ENCODE peak calls at places on chromosomes 4 and X, in four cellular contexts. J, A, E and H are unnamed samples.

GRCh38 chr4:184936071-184936470 is 82.2 kb upstream of the HELT start:
- DNase-seq in J (no peak), A (no peak), E (no peak), H (no peak)

GRCh38 chr4:100929135-100929534 is 411.3 kb upstream of the EMCN start:
- DNase-seq in E (no peak), A (no peak), J (no peak), H (peak)

GRCh38 chr4:154073107-154073817 is 284.4 kb upstream of the SFRP2 start:
- DNase-seq in E (no peak), A (peak), J (no peak), H (peak)

GRCh38 chrX:29090811-29091210 is 503.6 kb downstream of the IL1RAPL1 start:
- DNase-seq in J (no peak), A (peak), E (no peak), H (peak)

GRCh38 chr4:78584863-78585576 is 33.5 kb downstream of the ANXA3 start:
- DNase-seq in A (no peak), J (no peak), E (no peak), H (peak)

GRCh38 chr4:119659576-119659975 is 31.0 kb upstream of the PDE5A start:
- DNase-seq in J (no peak), E (no peak), A (peak), H (peak)

GRCh38 chr4:147580396-147580795 is 36.8 kb upstream of the TMEM184C start:
- DNase-seq in J (no peak), E (no peak), A (no peak), H (no peak)

GRCh38 chr4:157204634-157205244 is 15.8 kb upstream of the GRIA2 start:
- DNase-seq in A (no peak), E (no peak), J (no peak), H (peak)

GRCh38 chr4:38574559-38575333 is 89.3 kb upstream of the KLF3 start:
- DNase-seq in J (no peak), E (no peak), A (no peak), H (no peak)

GRCh38 chr4:113636877-113637276 is 124.7 kb downstream of the CAMK2D start:
- DNase-seq in A (peak), E (no peak), J (no peak), H (peak)

GRCh38 chrX:10327651-10328050 is 170.9 kb downstream of the CLCN4 start:
- DNase-seq in A (no peak), J (no peak), E (no peak), H (no peak)

GRCh38 chr4:109548655-109549054 is 11.4 kb upstream of the MCUB start:
- DNase-seq in E (peak), A (peak), J (no peak), H (peak)

GRCh38 chrX:70253377-70254062 is 6.5 kb downstream of the P2RY4 start:
- DNase-seq in E (no peak), J (no peak), A (no peak), H (no peak)

GRCh38 chrX:11244641-11245040 is 48.6 kb upstream of the AMELX start:
- DNase-seq in E (no peak), J (no peak), A (peak), H (peak)

GRCh38 chrX:71111141-71111843 is at the start of gene IL2RG:
- DNase-seq in A (no peak), E (no peak), J (peak), H (no peak)

GRCh38 chr4:8162625-8163024 is 4.0 kb upstream of the ABLIM2 start:
- DNase-seq in J (no peak), E (no peak), A (no peak), H (no peak)

GRCh38 chr4:95124906-95125504 is 367.2 kb downstream of the BMPR1B start:
- DNase-seq in A (peak), J (no peak), E (peak), H (peak)

GRCh38 chr4:108118505-108118904 is 50.2 kb downstream of the LEF1 start:
- DNase-seq in A (no peak), J (no peak), E (no peak), H (no peak)

GRCh38 chr4:118858779-118859178 is 22.9 kb upstream of the SEC24D start:
- DNase-seq in E (no peak), J (no peak), A (no peak), H (peak)

GRCh38 chr4:30768278-30768677 is 48.1 kb downstream of the PCDH7 start:
- DNase-seq in E (no peak), A (no peak), J (no peak), H (no peak)

GRCh38 chr4:173647902-173648301 is 117.9 kb upstream of the HAND2 start:
- DNase-seq in J (no peak), A (no peak), E (no peak), H (no peak)

GRCh38 chr4:186948361-186949291 is 225.0 kb upstream of the FAT1 start:
- DNase-seq in A (peak), E (no peak), J (no peak), H (no peak)
- TF ChIP-seq CTCF in A (peak), E (no peak), J (no peak), H (no peak)

GRCh38 chr4:168511780-168512467 is 15.1 kb downstream of the PALLD start:
- DNase-seq in J (no peak), A (no peak), E (no peak), H (no peak)
- H3K4me3 ChIP-seq in J (no peak), A (no peak), E (no peak), H (no peak)

DNA sequence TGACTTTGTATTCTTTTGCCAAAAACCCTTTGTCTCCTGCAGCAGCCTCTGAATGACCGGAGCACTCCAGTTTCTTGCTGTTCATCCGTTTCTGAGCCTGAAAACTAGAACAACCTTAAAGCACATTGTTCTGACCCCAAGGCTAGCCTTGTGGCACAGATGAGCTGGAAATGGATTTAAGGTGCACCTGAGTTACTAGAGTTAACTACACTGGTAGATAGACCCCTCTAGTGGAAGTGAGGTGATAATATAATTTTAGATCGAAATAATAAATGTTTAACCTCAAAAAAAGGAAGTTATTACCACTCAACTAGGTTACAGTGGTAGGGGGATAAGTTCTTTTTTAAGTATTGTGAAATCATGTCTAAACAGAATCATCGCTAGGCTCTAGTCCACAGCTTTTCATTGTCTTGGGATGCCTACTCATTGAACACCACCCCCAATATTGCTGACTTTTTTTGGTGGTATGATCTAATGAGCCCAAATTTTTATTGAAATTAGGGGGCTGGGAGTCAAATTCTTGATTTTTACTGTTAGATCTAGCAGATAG is 2.7 kb downstream of the PLS3 start:
- DNase-seq in E (no peak), A (no peak), J (no peak), H (peak)
- TF ChIP-seq CTCF in E (no peak), A (no peak), J (no peak), H (peak)

DNA sequence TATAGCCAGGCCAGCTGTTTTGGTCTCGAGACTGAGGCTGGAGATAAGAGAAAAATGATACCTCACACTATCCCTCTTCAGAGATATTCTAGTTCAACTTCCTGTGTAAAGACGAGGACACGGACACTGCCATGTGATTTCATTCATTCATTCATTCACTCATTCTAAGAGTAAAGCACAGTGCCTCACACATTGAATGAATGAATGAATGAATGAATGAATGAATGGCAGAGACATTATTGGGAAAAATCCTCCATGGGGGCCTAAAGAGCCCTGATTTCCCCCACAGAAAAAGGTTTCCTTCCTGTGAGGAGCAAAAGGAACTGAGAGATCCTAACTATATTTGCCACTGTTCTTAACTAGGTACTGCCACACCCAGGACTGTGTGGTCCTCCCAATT is 183.4 kb upstream of the MAP3K15 start:
- DNase-seq in A (no peak), E (no peak), J (no peak), H (no peak)
- H3K4me3 ChIP-seq in A (no peak), E (no peak), J (no peak), H (no peak)

DNA sequence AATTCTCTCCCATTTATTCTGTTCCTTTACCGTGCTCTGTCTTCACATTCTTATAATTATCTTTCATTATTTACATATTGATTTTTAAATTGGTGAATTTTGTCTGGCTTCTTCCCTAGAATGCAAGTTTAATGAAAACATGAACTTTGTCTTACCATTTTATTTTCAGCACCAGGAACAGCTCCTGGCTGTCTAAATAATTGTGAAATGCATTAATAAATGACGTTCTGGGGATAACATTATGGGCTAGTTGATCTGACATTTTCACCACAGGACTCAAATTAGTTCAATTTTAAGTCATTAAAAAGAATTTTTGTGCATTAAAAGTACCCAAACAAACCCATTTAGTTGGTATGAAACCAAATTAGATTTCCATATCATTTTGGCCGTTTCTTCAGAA is 97.5 kb downstream of the KCTD8 start:
- DNase-seq in A (no peak), E (no peak), J (no peak), H (no peak)
- TF ChIP-seq CTCF in A (no peak), E (no peak), J (no peak), H (no peak)

DNA sequence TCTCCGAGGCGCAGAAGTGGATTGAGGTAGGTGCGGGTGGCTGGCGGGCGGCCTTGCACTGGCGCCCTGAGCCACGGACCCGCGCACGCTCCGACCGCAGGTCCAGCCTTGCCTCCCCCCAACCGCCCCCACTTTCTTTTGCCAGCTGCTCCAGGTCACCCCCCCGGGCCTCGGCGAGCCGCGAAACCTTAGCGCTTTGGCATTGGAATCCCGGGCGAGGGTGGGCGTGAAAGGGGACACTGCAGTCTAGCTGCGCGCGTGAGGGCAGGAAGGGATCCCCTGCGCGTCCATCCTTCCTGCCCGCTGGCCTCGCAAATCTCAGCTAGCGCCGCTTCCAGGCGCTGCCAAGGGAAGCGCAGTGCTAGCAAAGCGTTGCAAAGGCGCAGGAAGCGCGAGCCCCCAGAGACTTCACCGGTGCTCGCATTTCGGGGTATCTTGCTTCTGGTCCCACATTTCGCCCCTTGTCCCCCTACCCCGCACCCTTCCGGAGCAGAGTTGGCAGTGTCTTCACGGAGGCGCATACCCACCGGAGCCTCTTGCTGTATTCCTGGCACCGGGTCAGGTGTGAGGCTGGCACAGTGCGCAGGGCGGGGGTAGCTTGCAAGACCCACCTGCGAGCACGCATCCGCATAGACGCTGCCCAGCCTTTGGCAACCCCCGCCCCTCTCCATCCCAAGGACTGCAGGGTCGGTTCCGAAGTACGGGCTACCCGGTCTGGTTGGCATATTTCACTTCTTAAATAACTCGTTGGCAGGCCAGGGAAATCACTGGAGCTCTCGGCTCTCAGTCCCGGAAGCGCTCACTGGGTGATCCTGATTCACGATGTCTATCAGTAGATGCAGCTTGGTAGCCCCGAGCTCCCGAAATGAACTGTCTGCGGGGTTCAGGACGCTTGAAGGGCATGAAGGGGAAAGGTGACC is 104.4 kb downstream of the UCHL1 start:
- DNase-seq in E (peak), A (peak), J (no peak), H (peak)
- H3K4me3 ChIP-seq in E (peak), A (peak), J (peak), H (peak)

GRCh38 chr4:83964996-83965541 is 429.2 kb downstream of the GPAT3 start:
- DNase-seq in A (no peak), E (no peak), J (no peak), H (peak)

GRCh38 chr4:83959160-83959559 is 423.3 kb downstream of the GPAT3 start:
- DNase-seq in A (no peak), J (no peak), E (no peak), H (no peak)

GRCh38 chr4:83962492-83962891 is 426.6 kb downstream of the GPAT3 start:
- DNase-seq in J (no peak), A (no peak), E (no peak), H (no peak)

DNA sequence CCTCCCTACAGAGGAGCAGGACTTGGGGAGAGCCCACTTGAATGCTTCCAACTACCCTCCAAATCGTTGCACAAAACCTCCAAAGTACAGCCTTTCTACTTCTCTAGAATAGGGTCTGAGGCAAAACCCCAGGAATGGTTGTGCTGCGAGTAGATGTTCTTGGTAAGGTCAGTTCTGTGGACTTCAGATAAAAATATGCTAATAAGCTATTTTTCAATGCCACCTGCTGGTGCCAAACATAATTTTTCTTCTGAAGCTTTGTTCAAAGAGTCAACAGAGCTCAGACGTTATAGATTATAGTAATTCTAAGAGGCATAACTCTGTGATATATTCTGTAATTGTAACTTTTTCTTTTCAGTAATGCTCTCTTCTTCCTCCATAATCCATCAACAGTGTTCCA is 425.7 kb downstream of the GPAT3 start:
- DNase-seq in A (no peak), E (no peak), J (no peak), H (peak)
- TF ChIP-seq CTCF in A (no peak), E (no peak), J (no peak), H (peak)

DNA sequence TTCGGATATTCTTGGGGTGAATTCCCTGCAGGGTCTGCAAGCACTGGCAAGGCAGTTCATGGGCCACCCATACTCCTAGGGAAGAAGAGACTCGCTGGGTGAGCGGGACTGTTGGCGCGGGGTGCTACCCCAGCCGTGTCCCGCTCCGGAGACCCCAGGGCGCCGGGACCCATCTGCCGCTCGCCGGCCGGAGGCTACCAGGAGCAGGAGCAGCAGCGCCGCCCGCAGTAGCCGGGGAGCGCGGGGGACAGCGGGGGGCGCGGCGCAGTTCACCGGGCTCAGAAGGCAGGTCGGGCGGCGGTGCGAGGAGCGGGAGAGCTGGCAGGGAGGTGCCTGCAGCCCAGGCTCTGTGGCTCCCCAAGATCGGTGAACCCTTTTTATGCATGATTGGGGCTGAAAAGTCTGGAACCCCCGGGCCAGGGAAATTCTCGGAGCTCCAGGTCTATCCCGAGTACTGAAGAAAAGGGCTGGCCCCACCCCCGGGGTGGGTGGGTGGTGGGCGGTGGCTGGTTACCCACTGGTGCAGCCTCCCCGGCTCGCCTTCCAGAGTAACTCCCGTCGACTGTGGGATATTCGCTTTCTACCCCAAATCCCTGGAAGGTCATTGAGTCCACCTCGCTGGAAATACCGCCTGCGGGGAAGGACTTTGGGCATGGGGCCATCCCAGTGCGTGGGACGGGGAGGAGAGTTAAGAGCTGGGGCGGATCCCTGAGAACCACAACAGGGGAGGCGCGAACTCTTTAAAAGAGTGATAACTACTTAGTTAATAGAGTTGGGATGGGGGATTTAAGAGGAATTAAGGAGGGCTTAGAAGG is 37.6 kb downstream of the PF4 start:
- DNase-seq in A (peak), E (peak), J (no peak), H (peak)
- H3K4me3 ChIP-seq in A (peak), E (peak), J (peak), H (peak)